ENCODE peak calls at places on chromosomes 6 and 20, in five cellular contexts. E is H1, O is neuronal stem cell, K is IMR-90, L is H9. I is an unnamed sample.

GRCh38 chr6:108132863-108133262 is 33.0 kb upstream of the NR2E1 start:
- DNase-seq in E (no peak), O (no peak), K (no peak), L (no peak), I (no peak)

GRCh38 chr6:44415424-44415823 is 27.9 kb downstream of the CDC5L start:
- DNase-seq in E (no peak), O (no peak), K (no peak), L (no peak), I (no peak)

GRCh38 chr20:24470031-24470781 is 777 bp downstream of the SYNDIG1 start:
- DNase-seq in E (peak; percentile 82), O (peak; percentile 42), K (no peak), L (peak; percentile 54), I (no peak)

GRCh38 chr20:50321797-50322480 is 131.3 kb downstream of the CEBPB start:
- DNase-seq in E (no peak), O (no peak), K (peak; percentile 72), L (no peak), I (peak; percentile 79)

GRCh38 chr20:10591956-10592521 is 81.8 kb downstream of the JAG1 start:
- DNase-seq in E (no peak), O (no peak), K (peak; percentile 62), L (no peak), I (no peak)

GRCh38 chr6:97133071-97133470 is 149.9 kb downstream of the MMS22L start:
- DNase-seq in E (no peak), O (no peak), K (no peak), L (no peak), I (no peak)

GRCh38 chr20:12928755-12929401 is 79.9 kb upstream of the SPTLC3 start:
- DNase-seq in E (no peak), O (no peak), K (peak; percentile 87), L (no peak), I (peak; percentile 88)

GRCh38 chr6:142361765-142362540 is 60.1 kb downstream of the ADGRG6 start:
- DNase-seq in E (no peak), O (no peak), K (peak; percentile 96), L (no peak), I (peak; percentile 92)

GRCh38 chr6:21694168-21694567 is 100.6 kb downstream of the SOX4 start:
- DNase-seq in E (peak; percentile 41), O (no peak), K (no peak), L (no peak), I (no peak)

DNA sequence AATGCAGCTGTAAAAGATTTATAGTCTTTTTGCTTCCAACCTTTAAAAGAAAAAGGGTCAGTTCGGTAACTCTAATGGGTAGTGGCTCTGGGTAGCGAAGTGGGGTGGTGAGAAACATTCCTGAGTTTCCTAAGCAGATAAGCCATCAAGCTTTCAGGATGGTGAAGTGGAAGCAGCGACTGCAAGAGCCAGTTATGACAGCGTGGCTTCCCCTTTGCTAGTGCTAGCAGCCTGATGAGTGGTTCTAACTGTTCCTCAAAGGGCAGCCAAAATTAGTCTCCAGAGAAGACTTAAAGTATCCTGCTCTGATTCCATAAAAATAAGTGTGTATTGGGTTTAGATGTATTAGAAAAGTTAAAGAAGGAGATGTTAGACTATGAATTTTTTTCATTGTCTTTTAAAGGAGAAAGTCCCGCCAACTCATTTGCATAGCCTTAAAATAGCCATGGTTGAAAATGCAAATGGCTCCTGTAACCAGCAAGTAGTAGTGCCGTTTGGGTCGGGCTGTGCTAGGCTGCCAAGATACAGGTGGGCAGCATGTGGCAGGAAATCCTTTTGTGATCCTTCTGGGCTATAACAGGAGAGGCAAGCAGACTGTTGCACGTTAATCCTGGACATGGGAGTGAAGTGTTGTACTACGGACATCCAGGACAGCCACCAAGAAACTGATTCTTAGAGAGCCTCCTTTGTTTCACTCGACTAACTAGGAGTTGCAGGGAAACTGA is 18.0 kb downstream of the ELOVL2 start:
- DNase-seq in E (peak; percentile 58), O (no peak), K (no peak), L (peak; percentile 50), I (peak; percentile 68)
- H2AFZ ChIP-seq in E (peak overlapping the region; percentile 91), O (peak overlapping the region; percentile 54), K (peak overlapping the region; percentile 53), L (peak overlapping the region; percentile 83), I (peak overlapping the region; percentile 88)

GRCh38 chr6:105892577-105893262 is 193.4 kb upstream of the PRDM1 start:
- DNase-seq in E (no peak), O (no peak), K (no peak), L (no peak), I (no peak)
- H3K23ac ChIP-seq in E (no peak overlapping the region), O (no peak overlapping the region), K (no peak overlapping the region), L (no peak overlapping the region), I (no peak overlapping the region)

DNA sequence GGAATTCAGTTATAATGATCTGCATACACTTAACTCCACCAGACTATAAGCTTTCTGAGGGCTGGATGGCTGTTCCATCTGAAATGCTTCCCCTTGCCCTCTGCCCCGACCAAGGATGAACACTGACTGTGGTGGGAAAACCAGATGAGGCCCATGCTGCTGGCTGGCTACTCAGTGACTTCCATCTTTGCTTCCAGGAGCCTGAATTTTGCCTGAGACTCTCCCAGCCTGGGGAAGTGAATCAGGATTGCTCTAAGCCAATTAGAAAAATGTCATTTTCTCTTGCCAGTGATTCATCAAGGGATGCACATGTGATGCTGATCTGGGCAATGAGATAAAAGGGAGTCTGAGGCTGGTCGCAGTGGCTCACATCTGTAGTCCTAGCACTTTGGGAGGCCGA is 1.7 kb upstream of the TOMM34 start:
- DNase-seq in E (no peak), O (no peak), K (peak; percentile 77), L (no peak), I (peak; percentile 49)
- H2AFZ ChIP-seq in E (no peak overlapping the region), O (peak overlapping the region; percentile 20), K (peak overlapping the region; percentile 83), L (no peak overlapping the region), I (no peak overlapping the region)

DNA sequence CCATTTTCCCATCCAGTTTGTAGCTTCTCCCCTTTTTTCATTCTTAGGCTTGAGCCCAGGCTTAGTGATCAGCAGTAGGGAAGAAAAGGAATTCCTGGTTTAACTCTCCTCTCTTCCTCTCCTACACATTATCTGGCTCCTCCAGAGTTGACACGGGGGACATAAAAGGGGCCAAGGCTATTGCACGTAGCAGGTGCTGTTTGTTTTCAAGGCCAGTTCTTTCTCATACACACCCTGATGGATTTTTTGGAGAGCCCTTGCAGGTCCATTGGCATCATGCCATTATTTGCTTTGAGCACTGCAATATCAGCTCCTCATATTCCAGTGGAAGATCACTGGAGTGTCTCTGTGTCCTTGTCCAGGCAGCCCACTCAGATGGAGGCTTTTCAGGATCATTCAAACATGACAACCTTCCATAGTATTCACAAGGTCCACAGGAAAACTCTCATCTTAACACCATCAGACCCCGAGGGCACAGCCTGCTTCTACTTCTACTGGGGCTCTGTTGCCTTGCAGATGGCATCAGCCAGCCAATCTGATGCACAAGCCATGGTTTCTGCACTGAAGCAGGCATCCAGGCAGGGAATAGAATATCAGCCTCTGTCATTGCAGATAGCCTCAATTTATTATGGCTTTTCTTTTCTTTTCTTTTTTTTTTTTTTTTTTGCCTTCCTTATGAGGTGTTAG is 18.8 kb downstream of the PLCB4 start:
- DNase-seq in E (no peak), O (no peak), K (no peak), L (no peak), I (no peak)
- H3K23ac ChIP-seq in E (no peak overlapping the region), O (no peak overlapping the region), K (no peak overlapping the region), L (no peak overlapping the region), I (no peak overlapping the region)

GRCh38 chr6:28586273-28586672 is 60.6 kb downstream of the GPX5 start:
- DNase-seq in E (no peak), O (no peak), K (no peak), L (no peak), I (no peak)

GRCh38 chr6:28589952-28590340 is 64.3 kb downstream of the GPX5 start:
- DNase-seq in E (peak; percentile 67), O (no peak), K (no peak), L (no peak), I (no peak)

GRCh38 chr6:28587011-28587745 is 61.5 kb downstream of the GPX5 start:
- DNase-seq in E (peak; percentile 85), O (no peak), K (no peak), L (peak; percentile 90), I (peak; percentile 14)

GRCh38 chr6:28587746-28588075 is 62.0 kb downstream of the GPX5 start:
- DNase-seq in E (no peak), O (no peak), K (no peak), L (no peak), I (peak; percentile 22)

DNA sequence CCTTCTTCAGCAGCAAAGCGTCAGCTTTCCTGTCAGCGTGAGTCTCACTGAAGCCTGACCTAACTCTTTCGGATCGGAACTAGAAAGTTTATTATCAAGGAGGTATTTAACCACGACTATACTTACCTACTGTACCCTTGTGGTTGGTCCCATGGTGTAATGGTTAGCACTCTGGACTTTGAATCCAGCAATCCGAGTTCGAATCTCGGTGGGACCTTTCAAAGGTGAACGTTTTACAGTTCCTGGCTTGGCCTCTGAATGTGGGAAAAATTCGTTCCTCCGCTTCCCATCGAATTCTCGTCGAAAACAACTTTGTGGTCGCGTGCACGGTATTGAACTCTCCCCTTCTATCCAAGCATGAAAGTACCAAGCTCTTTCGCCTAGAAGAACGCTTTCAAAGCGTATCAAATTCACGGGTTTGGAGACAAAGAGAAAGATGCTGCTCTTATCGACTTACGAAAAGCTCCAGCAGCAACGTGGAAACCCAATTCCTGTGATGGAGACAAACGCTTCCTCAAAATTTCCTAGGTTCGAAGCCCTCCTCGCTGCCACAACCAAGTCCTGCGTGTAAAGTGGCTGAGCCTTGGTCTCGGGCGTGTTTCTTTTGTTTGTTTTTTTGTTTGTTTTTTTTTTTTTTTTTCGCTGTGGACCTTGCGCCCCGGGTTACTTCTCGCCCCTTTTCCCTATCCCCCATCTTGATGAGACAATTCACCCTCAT is 63.7 kb downstream of the GPX5 start:
- DNase-seq in E (peak; percentile 90), O (peak; percentile 67), K (peak; percentile 95), L (peak; percentile 93), I (peak; percentile 92)
- H2AFZ ChIP-seq in E (no peak overlapping the region), O (peak overlapping the region; percentile 91), K (no peak overlapping the region), L (no peak overlapping the region), I (no peak overlapping the region)